ENCODE peak calls at places on chromosomes 6 and 20, in seven cellular contexts. P is heart right ventricle, F is HCEC 1CT, C is GM10248, E is epithelial cell of prostate, H is dorsolateral prefrontal cortex, X is MM.1S. I is an unnamed sample.

GRCh38 chr6:163830641-163831040 is 416.1 kb downstream of the QKI start:
- DNase-seq in C (no peak), E (no peak), H (no peak), F (no peak), X (no peak), P (no peak), I (no peak)

GRCh38 chr6:47852727-47853126 is 70.9 kb downstream of the OPN5 start:
- DNase-seq in E (peak), P (no peak), X (no peak), H (no peak), C (no peak), F (no peak), I (no peak)

GRCh38 chr20:8129211-8129986 is 2.7 kb upstream of the PLCB1 start:
- DNase-seq in F (no peak), C (no peak), P (no peak), X (no peak), H (no peak), E (no peak), I (no peak)

GRCh38 chr20:57211949-57212889 is 54.2 kb downstream of the BMP7 start:
- DNase-seq in C (no peak), P (peak), X (no peak), H (no peak), F (no peak), E (peak), I (no peak)

GRCh38 chr6:36701401-36701991 is 3.9 kb downstream of the RAB44 start:
- DNase-seq in X (peak), P (no peak), F (peak), E (no peak), C (no peak), H (no peak), I (no peak)

GRCh38 chr6:156794963-156795362 is 17.8 kb downstream of the ARID1B start:
- DNase-seq in E (no peak), C (peak), P (no peak), F (no peak), H (no peak), X (no peak), I (no peak)

GRCh38 chr6:57027301-57027700 is 19.2 kb upstream of the KIAA1586 start:
- DNase-seq in E (no peak), P (no peak), F (no peak), C (no peak), X (no peak), H (no peak), I (no peak)

GRCh38 chr6:1070085-1070521 is 241.8 kb upstream of the FOXQ1 start:
- DNase-seq in C (no peak), P (no peak), X (no peak), E (no peak), F (no peak), H (no peak), I (no peak)

GRCh38 chr20:34907616-34908469 is 31.4 kb downstream of the ACSS2 start:
- DNase-seq in H (no peak), E (peak), X (no peak), C (no peak), F (peak), P (peak), I (peak)

GRCh38 chr20:9397928-9398327 is 116.5 kb upstream of the LAMP5 start:
- DNase-seq in H (no peak), P (peak), C (peak), X (peak), F (no peak), E (no peak), I (peak)

GRCh38 chr6:37913210-37913609 is 93.7 kb downstream of the ZFAND3 start:
- DNase-seq in P (no peak), C (no peak), F (peak), X (no peak), H (no peak), E (no peak), I (no peak)

GRCh38 chr6:30754631-30755030 is 10.3 kb upstream of the IER3 start:
- DNase-seq in P (no peak), X (no peak), F (peak), C (no peak), H (no peak), E (no peak), I (no peak)

GRCh38 chr20:61964675-61965605 is 100.7 kb downstream of the TAF4 start:
- DNase-seq in C (no peak), E (no peak), F (no peak), X (no peak), P (no peak), H (peak), I (no peak)

GRCh38 chr6:110708295-110708965 is 106.8 kb downstream of the CDK19 start:
- DNase-seq in F (peak), C (no peak), X (no peak), E (no peak), P (no peak), H (no peak), I (no peak)

GRCh38 chr6:90241229-90241873 is 55.3 kb downstream of the BACH2 start:
- DNase-seq in C (no peak), F (no peak), H (no peak), P (no peak), E (no peak), X (no peak), I (no peak)

GRCh38 chr6:154230910-154231595 is 125.5 kb downstream of the IPCEF1 start:
- DNase-seq in C (no peak), H (no peak), E (no peak), X (no peak), F (no peak), P (no peak), I (no peak)

GRCh38 chr20:13723015-13723414 is 61.7 kb downstream of the ESF1 start:
- DNase-seq in C (no peak), P (no peak), H (no peak), F (peak), E (no peak), X (no peak), I (no peak)

GRCh38 chr20:574297-574942 is 30.8 kb upstream of the CSNK2A1 start:
- DNase-seq in E (no peak), H (no peak), C (no peak), X (no peak), F (no peak), P (peak), I (no peak)

GRCh38 chr20:24612799-24613775 is 143.7 kb downstream of the SYNDIG1 start:
- DNase-seq in C (no peak), P (no peak), F (no peak), H (no peak), E (no peak), X (no peak), I (no peak)

GRCh38 chr20:23967616-23967979 is 21.0 kb downstream of the GGTLC1 start:
- DNase-seq in H (no peak), E (no peak), C (no peak), F (no peak), X (no peak), P (no peak), I (no peak)

GRCh38 chr6:111794716-111795452 is 78.4 kb downstream of the FYN start:
- DNase-seq in C (no peak), H (no peak), P (no peak), E (no peak), X (peak), F (no peak), I (no peak)

GRCh38 chr6:32127409-32127716 is 683 bp downstream of the ATF6B start:
- DNase-seq in P (no peak), E (no peak), X (no peak), H (no peak), C (no peak), F (no peak), I (no peak)

GRCh38 chr6:64732888-64733287 is 974.1 kb downstream of the EYS start:
- DNase-seq in E (no peak), C (no peak), P (no peak), H (no peak), F (no peak), X (no peak), I (no peak)

I was measured in RPMI8226.